ENCODE peak calls at places on chromosomes 1 and 21, in five cellular contexts. U is breast epithelium, J is SK-N-SH, T is stomach, Y is endothelial cell of umbilical vein. W is an unnamed sample. For H3K4me1, the result is how much of the 10 kb centered on the place peaks cover.

GRCh38 chr1:90964444-90965035 is 57.3 kb downstream of the ZNF644 start:
- DNase-seq in J (no peak), Y (peak), U (no peak), T (no peak), W (no peak)

GRCh38 chr21:15060776-15061175 is 4.0 kb downstream of the NRIP1 start:
- DNase-seq in T (no peak), Y (no peak), J (no peak), U (no peak), W (no peak)

GRCh38 chr1:155125511-155125945 is 2.1 kb upstream of the EFNA1 start:
- DNase-seq in T (no peak), J (no peak), Y (no peak), U (no peak), W (no peak)

GRCh38 chr1:28246427-28246832 is 10.5 kb downstream of the ATP5IF1 start:
- DNase-seq in J (no peak), Y (peak), U (no peak), T (no peak), W (peak)

GRCh38 chr1:178908358-178908757 is 37.5 kb upstream of the ANGPTL1 start:
- DNase-seq in T (no peak), J (no peak), Y (no peak), U (no peak), W (no peak)

GRCh38 chr1:201220388-201220715 is 29.7 kb downstream of the IGFN1 start:
- DNase-seq in U (no peak), J (no peak), T (no peak), Y (no peak), W (no peak)

GRCh38 chr1:201719812-201720521 is 109.0 kb upstream of the IPO9 start:
- DNase-seq in Y (peak), T (no peak), J (no peak), U (no peak), W (peak)

GRCh38 chr1:59521456-59521855 is 224.6 kb downstream of the FGGY start:
- DNase-seq in U (no peak), J (no peak), T (no peak), Y (no peak), W (no peak)

GRCh38 chr1:74703386-74704182 is 29.3 kb downstream of the CRYZ start:
- DNase-seq in T (no peak), U (no peak), Y (no peak), J (no peak), W (no peak)

GRCh38 chr1:20439282-20439681 is 46.7 kb downstream of the CAMK2N1 start:
- DNase-seq in J (no peak), Y (peak), U (peak), T (no peak), W (no peak)

GRCh38 chr1:27873671-27874384 is 1.5 kb downstream of the THEMIS2 start:
- DNase-seq in U (peak), T (no peak), J (no peak), Y (peak), W (peak)

GRCh38 chr1:46903481-46903880 is 37.8 kb downstream of the CYP4A11 start:
- DNase-seq in T (peak), Y (no peak), U (no peak), J (no peak), W (no peak)

GRCh38 chr1:210777914-210778313 is 356.0 kb downstream of the KCNH1 start:
- DNase-seq in T (no peak), Y (no peak), J (no peak), U (no peak), W (no peak)

GRCh38 chr1:72397786-72398185 is 115.4 kb upstream of the NEGR1 start:
- DNase-seq in U (no peak), J (no peak), T (no peak), Y (peak), W (no peak)

GRCh38 chr1:4396571-4396970 is 257.8 kb upstream of the AJAP1 start:
- DNase-seq in J (no peak), U (no peak), Y (no peak), T (no peak), W (no peak)

GRCh38 chr1:206955476-206956312 is 9.4 kb upstream of the PIGR start:
- DNase-seq in J (no peak), T (peak), Y (no peak), U (no peak), W (peak)

GRCh38 chr1:200226268-200226968 is 183.4 kb downstream of the ZNF281 start:
- DNase-seq in J (no peak), T (no peak), Y (peak), U (no peak), W (no peak)

GRCh38 chr1:1777950-1778826 is at the start of gene NADK:
- DNase-seq in J (peak), T (peak), U (no peak), Y (peak), W (peak)

GRCh38 chr1:113283914-113284313 is 106.4 kb upstream of the MAGI3 start:
- DNase-seq in T (no peak), J (no peak), U (no peak), Y (no peak), W (no peak)

GRCh38 chr1:200207711-200208126 is 180.2 kb downstream of the NR5A2 start:
- DNase-seq in Y (no peak), U (no peak), J (no peak), T (no peak), W (no peak)

GRCh38 chr1:202159534-202160371 is 649 bp downstream of the PTPN7 start:
- DNase-seq in Y (no peak), U (no peak), T (no peak), J (no peak), W (peak)

GRCh38 chr1:6012529-6013318 is 20.5 kb upstream of the NPHP4 start:
- DNase-seq in Y (no peak), J (no peak), T (no peak), U (no peak), W (no peak)

GRCh38 chr1:227935826-227936225 is 11.9 kb downstream of the WNT9A start:
- DNase-seq in T (no peak), Y (no peak), J (no peak), U (peak), W (no peak)

GRCh38 chr1:43541721-43542401 is 11.2 kb downstream of the PTPRF start:
- DNase-seq in Y (no peak), T (peak), U (peak), J (no peak), W (peak)

GRCh38 chr1:220817907-220818306 is 31.2 kb downstream of the MTARC1 start:
- DNase-seq in T (no peak), U (no peak), J (no peak), Y (no peak), W (no peak)

GRCh38 chr1:25735956-25736529 is 64.0 kb upstream of the SELENON start:
- DNase-seq in T (peak), J (no peak), Y (no peak), U (no peak), W (no peak)

GRCh38 chr1:25731626-25732370 is 68.2 kb upstream of the SELENON start:
- DNase-seq in U (no peak), Y (no peak), J (no peak), T (no peak), W (no peak)

GRCh38 chr1:25731148-25731547 is 68.8 kb upstream of the SELENON start:
- DNase-seq in Y (no peak), J (no peak), T (no peak), U (no peak), W (no peak)

GRCh38 chr1:25732821-25733220 is 67.2 kb upstream of the SELENON start:
- DNase-seq in U (no peak), Y (no peak), J (no peak), T (no peak), W (no peak)

GRCh38 chr1:25733271-25733670 is 66.7 kb upstream of the SELENON start:
- DNase-seq in T (no peak), J (no peak), U (no peak), Y (no peak), W (no peak)
- H3K4me1 ChIP-seq in T (under half), J (half or more), U (under half), Y (under half), W (under half)

GRCh38 chr1:65042467-65042866 is 76.1 kb upstream of the JAK1 start:
- DNase-seq in T (no peak), U (no peak), J (no peak), Y (no peak), W (no peak)

GRCh38 chr1:65039066-65039465 is 72.7 kb upstream of the JAK1 start:
- DNase-seq in Y (no peak), T (no peak), U (no peak), J (no peak), W (no peak)

GRCh38 chr1:65039508-65039907 is 73.2 kb upstream of the JAK1 start:
- DNase-seq in Y (no peak), T (no peak), U (no peak), J (no peak), W (no peak)

GRCh38 chr1:65044411-65044810 is 78.1 kb upstream of the JAK1 start:
- DNase-seq in J (no peak), Y (no peak), U (no peak), T (no peak), W (no peak)

GRCh38 chr1:65041014-65041413 is 74.7 kb upstream of the JAK1 start:
- DNase-seq in Y (no peak), T (no peak), J (no peak), U (no peak), W (no peak)
- H3K27ac ChIP-seq in Y (no peak), T (no peak), J (no peak), U (peak), W (no peak)

GRCh38 chr1:18946550-18947381 is 9.7 kb downstream of the IFFO2 start:
- DNase-seq in Y (no peak), J (no peak), U (no peak), T (no peak), W (no peak)

GRCh38 chr1:18944810-18945209 is 11.7 kb downstream of the IFFO2 start:
- DNase-seq in T (no peak), J (no peak), U (no peak), Y (no peak), W (no peak)

GRCh38 chr1:18943914-18944572 is 12.4 kb downstream of the IFFO2 start:
- DNase-seq in U (no peak), Y (no peak), T (no peak), J (no peak), W (no peak)

GRCh38 chr1:18947570-18947969 is 8.9 kb downstream of the IFFO2 start:
- DNase-seq in J (no peak), T (no peak), Y (no peak), U (no peak), W (no peak)

GRCh38 chr1:18945401-18945849 is 11.1 kb downstream of the IFFO2 start:
- DNase-seq in U (no peak), T (no peak), J (no peak), Y (peak), W (peak)
- TF ChIP-seq POLR2AphosphoS5 in U (no peak), T (no peak), J (no peak), Y (no peak), W (no peak)

GRCh38 chr1:10857689-10858088 is 61.2 kb upstream of the CASZ1 start:
- DNase-seq in U (no peak), J (no peak), Y (no peak), T (no peak), W (no peak)

GRCh38 chr1:10854856-10855459 is 58.5 kb upstream of the CASZ1 start:
- DNase-seq in Y (no peak), T (no peak), U (no peak), J (no peak), W (no peak)

GRCh38 chr1:10856863-10857598 is 60.6 kb upstream of the CASZ1 start:
- DNase-seq in J (no peak), U (no peak), Y (no peak), T (no peak), W (no peak)

GRCh38 chr1:10853701-10854100 is 57.3 kb upstream of the CASZ1 start:
- DNase-seq in U (no peak), T (no peak), J (no peak), Y (no peak), W (no peak)

DNA sequence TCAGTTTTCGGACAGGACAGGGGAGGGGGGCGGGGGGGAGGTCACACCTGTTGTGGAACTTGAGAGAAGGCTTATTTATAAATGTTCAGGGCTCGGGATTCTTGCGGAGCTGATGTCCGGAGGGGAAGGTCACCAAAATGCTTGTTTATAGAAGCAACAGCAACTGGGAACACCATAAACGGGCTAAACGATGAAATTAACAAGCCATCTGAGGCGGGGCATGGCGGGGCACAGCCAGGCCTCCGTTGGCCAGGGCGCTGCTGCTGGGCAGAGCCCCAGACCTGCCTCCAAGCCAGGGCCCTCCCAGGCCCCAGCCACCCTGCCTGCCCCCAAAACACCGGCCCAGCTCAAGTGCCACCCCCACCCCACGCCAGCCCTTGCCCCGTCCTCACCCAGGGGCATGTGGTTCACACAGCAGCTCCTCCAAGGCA is 59.8 kb upstream of the CASZ1 start:
- DNase-seq in T (no peak), Y (no peak), U (no peak), J (no peak), W (peak)
- H3K4me1 ChIP-seq in T (under half), Y (under half), U (under half), J (under half), W (under half)

GRCh38 chr1:203199481-203200058 is 13.1 kb upstream of the CHI3L1 start:
- DNase-seq in Y (no peak), J (no peak), U (no peak), T (peak), W (no peak)
- H3K27ac ChIP-seq in Y (no peak), J (no peak), U (peak), T (peak), W (peak)

DNA sequence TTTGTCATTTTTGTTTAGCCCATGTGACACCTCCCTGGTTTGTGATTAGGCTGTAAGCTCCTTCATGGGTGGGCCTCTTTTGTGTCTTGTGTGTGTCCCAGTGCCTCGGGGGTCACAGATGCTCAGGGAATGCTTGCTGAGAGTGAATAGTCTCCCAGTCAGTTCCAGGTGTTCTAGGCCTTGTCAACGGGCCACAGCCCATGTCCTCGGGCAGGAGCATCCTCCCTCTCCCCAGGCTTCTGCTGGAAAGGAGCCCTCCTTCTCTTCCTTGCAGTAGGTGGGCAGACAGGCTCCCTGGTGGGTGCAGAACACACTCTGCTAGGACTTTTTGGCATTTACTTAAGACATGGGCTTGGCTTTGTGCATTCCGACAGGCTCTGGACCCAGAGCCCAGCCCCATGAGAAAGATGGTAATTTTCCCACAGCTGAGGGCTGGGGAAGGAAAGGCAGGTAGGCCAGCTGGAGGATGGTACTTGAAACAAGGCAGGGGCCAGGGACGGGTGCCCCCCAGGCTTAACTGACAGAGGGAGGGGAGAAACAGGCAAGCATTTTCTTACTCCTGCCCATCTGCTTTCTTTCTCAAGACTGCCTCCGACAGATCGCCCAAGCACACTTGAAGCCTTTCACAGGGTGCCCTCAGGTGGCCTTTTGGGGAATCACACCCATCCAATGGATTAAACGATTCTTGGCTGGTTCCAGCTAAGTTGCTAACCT is 7.1 kb upstream of the CPLANE2 start:
- DNase-seq in J (peak), U (peak), T (peak), Y (peak), W (peak)
- TF ChIP-seq POLR2AphosphoS5 in J (peak), U (no peak), T (no peak), Y (no peak), W (peak)

GRCh38 chr21:42405064-42406059 is 1.7 kb downstream of the UBASH3A start:
- DNase-seq in T (no peak), Y (no peak), U (no peak), J (no peak), W (peak)
- H3K4me1 ChIP-seq in T (under half), Y (under half), U (under half), J (under half), W (under half)

GRCh38 chr1:212743901-212744475 is 44.3 kb upstream of the BATF3 start:
- DNase-seq in T (no peak), Y (no peak), J (no peak), U (no peak), W (no peak)
- H3K27ac ChIP-seq in T (no peak), Y (no peak), J (no peak), U (no peak), W (no peak)

W was measured in transverse colon.